ENCODE peak calls at places on chromosomes 16 and 17, in four cellular contexts. I is naive thymus-derived CD4-positive, alpha-beta T cell; Y is fibroblast of lung; P is neural progenitor cell. K is an unnamed sample.

GRCh38 chr16:27738596-27738995 is 188.7 kb downstream of the KATNIP start:
- DNase-seq in I (no peak), Y (no peak), P (no peak), K (no peak)

GRCh38 chr17:36545093-36545464 is 360 bp downstream of the GGNBP2 start:
- DNase-seq in I (no peak), Y (no peak), P (no peak), K (no peak)

GRCh38 chr16:80226499-80226898 is 314.3 kb upstream of the DYNLRB2 start:
- DNase-seq in I (no peak), Y (no peak), P (no peak), K (no peak)

GRCh38 chr16:53782148-53782547 is 78.2 kb downstream of the FTO start:
- DNase-seq in I (no peak), Y (no peak), P (no peak), K (no peak)

GRCh38 chr16:79610771-79611170 is 10.2 kb upstream of the MAF start:
- DNase-seq in I (no peak), Y (no peak), P (no peak), K (no peak)

GRCh38 chr17:45986056-45986455 is 13.0 kb upstream of the STH start:
- DNase-seq in I (no peak), Y (no peak), P (no peak), K (no peak)

GRCh38 chr17:75942473-75942872 is 1.6 kb upstream of the FBF1 start:
- DNase-seq in I (no peak), Y (no peak), P (no peak), K (no peak)

GRCh38 chr17:74842599-74843351 is 16.9 kb downstream of the GRIN2C start:
- DNase-seq in I (no peak), Y (peak; percentile 63), P (peak; percentile 89), K (peak; percentile 70)

GRCh38 chr17:36864230-36864629 is 73.0 kb upstream of the LHX1 start:
- DNase-seq in I (no peak), Y (no peak), P (no peak), K (no peak)

GRCh38 chr16:68257906-68258800 is 6.2 kb upstream of the SLC7A6 start:
- DNase-seq in I (no peak), Y (peak; percentile 37), P (no peak), K (no peak)

GRCh38 chr17:50047083-50047482 is 8.8 kb upstream of the ITGA3 start:
- DNase-seq in I (no peak), Y (no peak), P (no peak), K (no peak)

GRCh38 chr16:67177743-67178699 is 5.7 kb downstream of the MATCAP1 start:
- DNase-seq in I (peak; percentile 55), Y (peak; percentile 53), P (peak; percentile 87), K (no peak)

GRCh38 chr17:17044846-17045561 is 2.7 kb downstream of the MPRIP start:
- DNase-seq in I (no peak), Y (peak; percentile 75), P (no peak), K (peak; percentile 97)

GRCh38 chr16:1319041-1319440 is 9.6 kb downstream of the UBE2I start:
- DNase-seq in I (no peak), Y (no peak), P (no peak), K (no peak)

GRCh38 chr17:43720311-43721060 is 38.1 kb downstream of the SOST start:
- DNase-seq in I (peak; percentile 71), Y (peak; percentile 59), P (peak; percentile 86), K (no peak)

GRCh38 chr16:10988164-10988803 is 43.9 kb downstream of the CLEC16A start:
- DNase-seq in I (no peak), Y (no peak), P (peak; percentile 35), K (no peak)

GRCh38 chr17:44556114-44556853 is 1.0 kb upstream of the FZD2 start:
- DNase-seq in I (peak; percentile 11), Y (peak; percentile 80), P (peak; percentile 98), K (peak; percentile 82)

GRCh38 chr17:79942011-79942405 is 93.7 kb downstream of the TBC1D16 start:
- DNase-seq in I (no peak), Y (no peak), P (no peak), K (no peak)

GRCh38 chr16:30112197-30113030 is 923 bp downstream of the GDPD3 start:
- DNase-seq in I (peak; percentile 31), Y (peak; percentile 58), P (peak; percentile 68), K (peak; percentile 55)

GRCh38 chr17:34386343-34386924 is 23.4 kb upstream of the CCL1 start:
- DNase-seq in I (no peak), Y (no peak), P (no peak), K (no peak)

GRCh38 chr17:27810211-27810901 is 10.0 kb upstream of the NOS2 start:
- DNase-seq in I (no peak), Y (no peak), P (no peak), K (no peak)

GRCh38 chr16:4111748-4112696 is 4.2 kb downstream of the ADCY9 start:
- DNase-seq in I (no peak), Y (no peak), P (no peak), K (peak; percentile 45)

GRCh38 chr17:29359777-29360176 is 30.4 kb upstream of the TAOK1 start:
- DNase-seq in I (no peak), Y (no peak), P (no peak), K (no peak)

GRCh38 chr17:76528156-76528527 is 9.4 kb downstream of the CYGB start:
- DNase-seq in I (no peak), Y (no peak), P (no peak), K (peak; percentile 67)

GRCh38 chr16:66275795-66276428 is 90.6 kb upstream of the CDH5 start:
- DNase-seq in I (no peak), Y (peak; percentile 78), P (peak; percentile 70), K (peak; percentile 88)

GRCh38 chr16:81456523-81457325 is 12.1 kb downstream of the CMIP start:
- DNase-seq in I (no peak), Y (no peak), P (no peak), K (no peak)

GRCh38 chr16:53041196-53041977 is 11.3 kb downstream of the CHD9NB start:
- DNase-seq in I (no peak), Y (peak; percentile 30), P (peak; percentile 40), K (peak; percentile 88)

GRCh38 chr17:77690271-77691161 is 268.0 kb upstream of the TNRC6C start:
- DNase-seq in I (peak; percentile 20), Y (no peak), P (no peak), K (peak; percentile 54)

GRCh38 chr16:79286646-79287423 is 313.7 kb downstream of the MAF start:
- DNase-seq in I (no peak), Y (no peak), P (peak; percentile 23), K (peak; percentile 95)

GRCh38 chr17:58303981-58304734 is 23.4 kb upstream of the MPO start:
- DNase-seq in I (peak; percentile 59), Y (peak; percentile 31), P (peak; percentile 67), K (peak; percentile 44)

GRCh38 chr17:29709861-29710849 is 87.4 kb upstream of the CORO6 start:
- DNase-seq in I (no peak), Y (peak; percentile 86), P (no peak), K (no peak)

GRCh38 chr17:64009571-64010402 is 10.6 kb downstream of the ICAM2 start:
- DNase-seq in I (no peak), Y (peak; percentile 44), P (no peak), K (no peak)

DNA sequence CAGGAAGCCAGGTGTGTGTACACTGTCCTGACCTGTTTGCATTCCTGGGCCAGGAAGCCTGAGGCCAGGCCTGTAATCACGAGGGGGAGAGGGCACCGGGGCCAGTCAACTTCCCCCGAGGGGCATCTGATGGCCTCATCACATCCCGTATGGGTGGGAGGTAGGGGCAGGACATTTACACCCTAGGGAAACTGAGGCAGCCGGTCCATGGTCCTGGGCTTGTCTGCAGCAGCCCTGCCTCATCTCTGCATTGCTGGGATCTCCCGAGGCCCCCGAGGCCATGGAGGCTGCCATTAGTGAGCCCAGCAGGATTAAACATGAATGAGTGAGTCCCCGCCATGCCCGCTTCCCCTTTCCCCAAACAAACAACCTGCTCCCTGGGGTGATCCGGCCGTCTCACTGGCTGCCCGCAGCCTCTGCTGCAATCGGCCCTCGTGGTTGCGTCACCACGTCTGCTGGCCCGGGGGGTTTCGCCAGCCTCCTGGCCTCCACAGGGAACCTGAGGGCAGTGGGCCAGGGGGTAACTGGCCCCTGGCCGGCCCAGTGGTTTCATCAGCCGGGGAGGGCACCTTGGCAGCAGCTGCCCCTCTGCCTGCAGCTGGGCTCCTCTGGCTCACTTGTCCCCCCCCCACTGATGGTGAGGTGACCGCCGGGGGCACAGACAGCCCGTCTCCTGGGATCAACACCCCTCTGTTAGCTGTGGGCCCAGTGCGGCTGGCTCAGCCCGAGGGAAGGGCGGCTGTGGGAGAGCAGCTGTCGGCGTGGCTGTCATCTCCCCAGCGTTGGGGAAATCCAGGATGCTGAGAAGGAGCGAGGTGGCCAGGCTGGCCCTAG is 88.3 kb upstream of the GSE1 start:
- DNase-seq in I (no peak), Y (peak; percentile 62), P (peak; percentile 51), K (peak; percentile 91)
- H3K27ac ChIP-seq in I (no peak overlapping the region), Y (no peak overlapping the region), P (no peak overlapping the region), K (peak overlapping the region; percentile 86)

GRCh38 chr16:60331168-60331567 is 1597.1 kb upstream of the GOT2 start:
- DNase-seq in I (no peak), Y (no peak), P (no peak), K (no peak)
- H3K27ac ChIP-seq in I (no peak overlapping the region), Y (no peak overlapping the region), P (no peak overlapping the region), K (no peak overlapping the region)

GRCh38 chr16:69531988-69532387 is 33.8 kb upstream of the NFAT5 start:
- DNase-seq in I (no peak), Y (no peak), P (no peak), K (no peak)

GRCh38 chr16:69537706-69538080 is 28.1 kb upstream of the NFAT5 start:
- DNase-seq in I (no peak), Y (no peak), P (no peak), K (no peak)

GRCh38 chr16:69532761-69533459 is 32.9 kb upstream of the NFAT5 start:
- DNase-seq in I (no peak), Y (no peak), P (no peak), K (no peak)

GRCh38 chr16:69535123-69536050 is 30.4 kb upstream of the NFAT5 start:
- DNase-seq in I (no peak), Y (peak; percentile 45), P (no peak), K (no peak)

DNA sequence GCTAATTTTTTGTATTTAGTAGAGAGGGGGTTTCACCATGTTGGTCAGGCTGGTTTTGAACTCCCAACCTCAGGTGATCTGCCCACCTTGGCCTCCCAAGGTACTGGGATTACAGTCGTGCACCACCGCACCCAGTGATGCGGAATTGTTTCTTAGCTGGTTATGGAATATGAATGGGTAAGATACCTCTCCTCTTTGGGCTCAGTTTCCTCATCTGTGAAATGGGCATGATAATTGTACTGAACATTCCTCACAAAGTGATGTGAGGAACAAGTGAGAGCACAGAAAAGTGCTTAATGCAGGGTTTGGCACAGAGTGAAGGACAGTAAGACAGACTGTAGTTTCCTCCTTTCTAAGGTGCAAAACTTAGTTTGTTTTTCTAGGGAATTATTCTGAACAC is 31.0 kb upstream of the NFAT5 start:
- DNase-seq in I (no peak), Y (no peak), P (no peak), K (no peak)
- H3K27ac ChIP-seq in I (no peak overlapping the region), Y (no peak overlapping the region), P (no peak overlapping the region), K (no peak overlapping the region)

GRCh38 chr16:16790597-16790996 is 411.7 kb downstream of the NPIPA7 start:
- DNase-seq in I (no peak), Y (no peak), P (no peak), K (no peak)

GRCh38 chr16:16791051-16791450 is 412.1 kb downstream of the NPIPA7 start:
- DNase-seq in I (no peak), Y (no peak), P (no peak), K (no peak)

GRCh38 chr16:16782153-16782552 is 403.2 kb downstream of the NPIPA7 start:
- DNase-seq in I (no peak), Y (no peak), P (no peak), K (no peak)

DNA sequence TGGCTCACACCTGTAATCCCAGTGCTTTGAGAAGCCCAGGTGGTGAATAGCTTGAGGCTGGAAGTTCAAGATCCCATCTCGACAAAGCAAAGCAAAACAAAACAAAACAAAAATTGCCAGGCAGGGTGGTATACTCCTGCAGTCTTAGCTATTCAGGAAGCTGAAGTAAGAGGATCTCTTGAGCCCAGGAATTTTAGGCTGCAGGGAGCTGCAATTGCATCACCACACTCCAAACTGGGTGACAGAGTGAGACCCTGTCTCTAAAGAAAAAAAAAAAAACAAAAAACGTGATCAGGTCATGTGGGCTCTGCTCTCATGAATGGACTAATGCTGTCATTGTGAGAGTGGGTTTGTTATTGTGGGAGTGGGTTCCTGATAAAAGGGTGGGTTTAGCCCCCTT is 409.1 kb downstream of the NPIPA7 start:
- DNase-seq in I (no peak), Y (no peak), P (peak; percentile 38), K (no peak)
- H3K27ac ChIP-seq in I (no peak overlapping the region), Y (no peak overlapping the region), P (peak overlapping the region; percentile 48), K (no peak overlapping the region)